ENCODE peak calls at places on chromosomes 3 and 15, in ten cellular contexts. R, T, N, Q, D, C, X, B, K and I are unnamed samples.

GRCh38 chr3:43497905-43498365 is 123.9 kb downstream of the ANO10 start:
- DNase-seq in R (no peak), T (peak), N (no peak), Q (no peak), D (no peak), C (no peak), X (no peak), B (no peak), K (peak), I (no peak)

GRCh38 chr3:62567097-62568021 is 194.0 kb upstream of the FEZF2 start:
- DNase-seq in R (no peak), T (peak), N (no peak), Q (no peak), D (no peak), C (peak), X (no peak), B (no peak), K (peak), I (no peak)

GRCh38 chr3:185717121-185717520 is 107.7 kb downstream of the IGF2BP2 start:
- DNase-seq in R (no peak), T (peak), N (no peak), Q (no peak), D (no peak), C (no peak), X (no peak), B (no peak), K (peak), I (no peak)

GRCh38 chr15:81749667-81750360 is 296.0 kb downstream of the MEX3B start:
- DNase-seq in R (peak), T (no peak), N (no peak), Q (no peak), D (no peak), C (no peak), X (no peak), B (no peak), K (no peak), I (no peak)

GRCh38 chr15:32826685-32827084 is 108.9 kb downstream of the GREM1 start:
- DNase-seq in R (no peak), T (no peak), N (no peak), Q (no peak), D (peak), C (no peak), X (no peak), B (no peak), K (no peak), I (no peak)

GRCh38 chr15:78182821-78183220 is 33.7 kb downstream of the IDH3A start:
- DNase-seq in R (no peak), T (no peak), N (no peak), Q (no peak), D (no peak), C (no peak), X (no peak), B (no peak), K (no peak), I (no peak)

GRCh38 chr3:98764692-98765002 is 1.5 kb downstream of the ST3GAL6 start:
- DNase-seq in R (no peak), T (no peak), N (no peak), Q (no peak), D (no peak), C (no peak), X (no peak), B (no peak), K (no peak), I (no peak)

GRCh38 chr3:171461087-171461917 is 1.1 kb upstream of the TNIK start:
- DNase-seq in R (no peak), T (peak), N (no peak), Q (no peak), D (peak), C (no peak), X (no peak), B (no peak), K (no peak), I (no peak)

GRCh38 chr3:191303596-191303995 is 25.6 kb upstream of the CCDC50 start:
- DNase-seq in R (no peak), T (no peak), N (no peak), Q (no peak), D (no peak), C (no peak), X (no peak), B (no peak), K (no peak), I (no peak)

GRCh38 chr15:85475317-85475701 is 94.9 kb downstream of the AKAP13 start:
- DNase-seq in R (no peak), T (no peak), N (no peak), Q (no peak), D (no peak), C (no peak), X (no peak), B (no peak), K (no peak), I (no peak)

GRCh38 chr3:185537369-185537970 is 14.9 kb downstream of the LIPH start:
- DNase-seq in R (peak), T (peak), N (peak), Q (peak), D (peak), C (peak), X (no peak), B (peak), K (peak), I (no peak)

GRCh38 chr3:136464502-136464901 is 214.4 kb downstream of the PCCB start:
- DNase-seq in R (no peak), T (peak), N (no peak), Q (no peak), D (no peak), C (peak), X (no peak), B (no peak), K (peak), I (no peak)

GRCh38 chr3:195129644-195130492 is 141.1 kb downstream of the XXYLT1 start:
- DNase-seq in R (no peak), T (peak), N (no peak), Q (peak), D (no peak), C (no peak), X (no peak), B (no peak), K (peak), I (no peak)

GRCh38 chr3:149934524-149934923 is 36.2 kb downstream of the PFN2 start:
- DNase-seq in R (peak), T (peak), N (no peak), Q (no peak), D (no peak), C (no peak), X (no peak), B (no peak), K (peak), I (no peak)

GRCh38 chr3:126557761-126558160 is 971 bp downstream of the C3orf22 start:
- DNase-seq in R (no peak), T (no peak), N (no peak), Q (no peak), D (no peak), C (no peak), X (no peak), B (no peak), K (no peak), I (no peak)

GRCh38 chr3:172635588-172635987 is 75.3 kb downstream of the NCEH1 start:
- DNase-seq in R (no peak), T (peak), N (peak), Q (no peak), D (no peak), C (no peak), X (no peak), B (no peak), K (peak), I (no peak)

GRCh38 chr15:39165026-39165706 is 415.7 kb upstream of the THBS1 start:
- DNase-seq in R (no peak), T (peak), N (no peak), Q (no peak), D (no peak), C (no peak), X (no peak), B (no peak), K (peak), I (no peak)

GRCh38 chr3:187870360-187871203 is 125.3 kb upstream of the BCL6 start:
- DNase-seq in R (no peak), T (no peak), N (no peak), Q (no peak), D (no peak), C (no peak), X (no peak), B (no peak), K (no peak), I (no peak)

GRCh38 chr3:32814371-32814770 is 3.4 kb upstream of the TRIM71 start:
- DNase-seq in R (no peak), T (no peak), N (no peak), Q (no peak), D (no peak), C (no peak), X (no peak), B (no peak), K (no peak), I (no peak)

GRCh38 chr15:56491110-56491722 is 26.3 kb upstream of the MNS1 start:
- DNase-seq in R (peak), T (peak), N (peak), Q (peak), D (peak), C (peak), X (no peak), B (peak), K (peak), I (peak)

GRCh38 chr15:50854594-50855490 is 53.6 kb upstream of the AP4E1 start:
- DNase-seq in R (no peak), T (peak), N (no peak), Q (peak), D (peak), C (no peak), X (no peak), B (no peak), K (no peak), I (no peak)

GRCh38 chr3:51391075-51391565 is at the start of gene RBM15B:
- DNase-seq in R (peak), T (peak), N (peak), Q (peak), D (peak), C (peak), X (peak), B (peak), K (peak), I (peak)

GRCh38 chr3:40846466-40846865 is 321.7 kb downstream of the ZNF621 start:
- DNase-seq in R (no peak), T (no peak), N (no peak), Q (no peak), D (no peak), C (no peak), X (no peak), B (no peak), K (no peak), I (no peak)

GRCh38 chr3:17640466-17640865 is 102.0 kb downstream of the TBC1D5 start:
- DNase-seq in R (no peak), T (peak), N (no peak), Q (no peak), D (no peak), C (no peak), X (no peak), B (no peak), K (peak), I (no peak)

GRCh38 chr3:133663569-133664313 is 2.0 kb upstream of the TOPBP1 start:
- DNase-seq in R (no peak), T (peak), N (peak), Q (no peak), D (peak), C (peak), X (no peak), B (no peak), K (peak), I (peak)

GRCh38 chr3:98812851-98813374 is 49.8 kb downstream of the ST3GAL6 start:
- DNase-seq in R (no peak), T (peak), N (peak), Q (no peak), D (peak), C (no peak), X (no peak), B (no peak), K (peak), I (no peak)

GRCh38 chr3:188223936-188224335 is 70.0 kb downstream of the LPP start:
- DNase-seq in R (no peak), T (no peak), N (no peak), Q (no peak), D (no peak), C (no peak), X (no peak), B (no peak), K (no peak), I (no peak)

GRCh38 chr15:64090527-64090926 is 3.1 kb downstream of the CIAO2A start:
- DNase-seq in R (no peak), T (no peak), N (no peak), Q (peak), D (no peak), C (no peak), X (no peak), B (no peak), K (no peak), I (no peak)

GRCh38 chr15:40251455-40252140 is 12.7 kb downstream of the PAK6 start:
- DNase-seq in R (peak), T (no peak), N (no peak), Q (no peak), D (no peak), C (no peak), X (no peak), B (no peak), K (no peak), I (no peak)

GRCh38 chr3:48919215-48920138 is 835 bp downstream of the ARIH2 start:
- DNase-seq in R (peak), T (peak), N (peak), Q (peak), D (peak), C (no peak), X (no peak), B (peak), K (peak), I (no peak)

GRCh38 chr3:48915296-48915695 is 3.3 kb upstream of the ARIH2 start:
- DNase-seq in R (no peak), T (peak), N (no peak), Q (no peak), D (no peak), C (no peak), X (no peak), B (no peak), K (no peak), I (no peak)

GRCh38 chr3:48918388-48919214 is at the start of gene ARIH2:
- DNase-seq in R (peak), T (peak), N (peak), Q (peak), D (peak), C (peak), X (peak), B (peak), K (peak), I (peak)
- TF ChIP-seq CTCF in R (peak), T (no peak), N (no peak), Q (peak), D (no peak), C (no peak), X (no peak), B (no peak), K (peak), I (peak)

GRCh38 chr3:46419816-46420215 is 12.8 kb downstream of the CCRL2 start:
- DNase-seq in R (no peak), T (no peak), N (no peak), Q (no peak), D (no peak), C (no peak), X (peak), B (no peak), K (no peak), I (no peak)

GRCh38 chr3:46420931-46421330 is 13.9 kb downstream of the CCRL2 start:
- DNase-seq in R (no peak), T (no peak), N (no peak), Q (no peak), D (no peak), C (no peak), X (no peak), B (no peak), K (no peak), I (no peak)

GRCh38 chr3:46417120-46417510 is 10.1 kb downstream of the CCRL2 start:
- DNase-seq in R (no peak), T (no peak), N (no peak), Q (no peak), D (no peak), C (no peak), X (no peak), B (no peak), K (no peak), I (no peak)

GRCh38 chr3:46416134-46417119 is 9.4 kb downstream of the CCRL2 start:
- DNase-seq in R (no peak), T (no peak), N (no peak), Q (no peak), D (no peak), C (no peak), X (peak), B (no peak), K (no peak), I (no peak)

GRCh38 chr3:46417841-46418611 is 11.0 kb downstream of the CCRL2 start:
- DNase-seq in R (no peak), T (no peak), N (no peak), Q (no peak), D (no peak), C (no peak), X (peak), B (no peak), K (no peak), I (no peak)
- TF ChIP-seq CTCF in R (no peak), T (no peak), N (no peak), Q (no peak), D (no peak), C (no peak), X (no peak), B (no peak), K (no peak), I (no peak)

GRCh38 chr3:15989419-15989818 is 185.1 kb upstream of the GALNT15 start:
- DNase-seq in R (no peak), T (peak), N (no peak), Q (no peak), D (no peak), C (no peak), X (no peak), B (no peak), K (peak), I (no peak)
- TF ChIP-seq CTCF in R (peak), T (peak), N (no peak), Q (no peak), D (no peak), C (peak), X (no peak), B (peak), K (peak), I (peak)

GRCh38 chr3:189340680-189341460 is 169.1 kb downstream of the TPRG1 start:
- DNase-seq in R (no peak), T (no peak), N (peak), Q (no peak), D (peak), C (no peak), X (no peak), B (no peak), K (peak), I (no peak)
- TF ChIP-seq CTCF in R (no peak), T (peak), N (peak), Q (no peak), D (no peak), C (peak), X (no peak), B (peak), K (peak), I (peak)

GRCh38 chr15:43792761-43793493 is 807 bp downstream of the SERF2 start:
- DNase-seq in R (no peak), T (peak), N (no peak), Q (no peak), D (no peak), C (no peak), X (no peak), B (no peak), K (peak), I (no peak)
- TF ChIP-seq CTCF in R (peak), T (peak), N (no peak), Q (no peak), D (no peak), C (no peak), X (no peak), B (no peak), K (peak), I (no peak)

GRCh38 chr3:8500208-8500961 is 1.2 kb upstream of the LMCD1 start:
- DNase-seq in R (no peak), T (peak), N (peak), Q (no peak), D (peak), C (no peak), X (no peak), B (no peak), K (peak), I (peak)

GRCh38 chr3:8499181-8499611 is 2.4 kb upstream of the LMCD1 start:
- DNase-seq in R (no peak), T (no peak), N (peak), Q (no peak), D (no peak), C (no peak), X (no peak), B (no peak), K (no peak), I (peak)

GRCh38 chr3:8500966-8501365 is 657 bp upstream of the LMCD1 start:
- DNase-seq in R (no peak), T (no peak), N (no peak), Q (no peak), D (no peak), C (no peak), X (no peak), B (no peak), K (no peak), I (no peak)

GRCh38 chr3:8503461-8503860 is 1.8 kb downstream of the LMCD1 start:
- DNase-seq in R (no peak), T (no peak), N (no peak), Q (no peak), D (peak), C (no peak), X (no peak), B (no peak), K (peak), I (no peak)

GRCh38 chr3:8501388-8502131 is at the start of gene LMCD1:
- DNase-seq in R (peak), T (peak), N (peak), Q (peak), D (peak), C (peak), X (peak), B (no peak), K (peak), I (peak)
- TF ChIP-seq CTCF in R (peak), T (peak), N (no peak), Q (no peak), D (no peak), C (no peak), X (no peak), B (no peak), K (no peak), I (no peak)

DNA sequence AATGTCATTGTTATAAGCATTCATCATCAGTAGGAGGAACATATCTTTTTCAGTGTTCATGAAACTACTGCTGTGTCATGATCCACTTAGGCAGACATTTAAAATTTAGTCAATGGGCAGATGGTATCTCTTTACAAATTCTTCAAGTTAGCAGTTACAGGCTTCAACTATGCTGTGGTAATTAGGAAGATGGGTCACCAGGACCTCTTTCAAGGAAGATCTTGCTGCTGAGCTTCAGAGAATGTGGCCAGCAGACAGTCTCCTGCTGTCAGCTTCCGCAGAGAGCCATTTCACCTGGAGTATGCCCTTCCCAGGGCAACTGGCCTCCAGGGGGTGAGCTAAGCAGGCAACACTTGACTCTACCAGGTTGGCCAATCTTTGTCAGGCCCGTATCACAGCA is 19.4 kb downstream of the IFT57 start:
- DNase-seq in R (no peak), T (peak), N (no peak), Q (no peak), D (peak), C (no peak), X (no peak), B (no peak), K (no peak), I (no peak)
- TF ChIP-seq CTCF in R (no peak), T (no peak), N (no peak), Q (no peak), D (no peak), C (no peak), X (no peak), B (peak), K (no peak), I (no peak)